ENCODE peak calls at places on chromosome 16, in seven cellular contexts. J is effector memory CD4-positive, alpha-beta T cell; F is EH; M is activated naive CD8-positive, alpha-beta T cell treated with anti-CD3 and anti-CD28 coated beads for 36 hours; N is activated T-cell treated with anti-CD3 and anti-CD28 coated beads for 24 hours; X is Calu3; Z is AG04449. L is an unnamed sample.
A peak's percentile ranks its signal among the peaks of the same experiment; 100 is the strongest.

GRCh38 chr16:1929105-1929504 is 10.9 kb upstream of the HS3ST6 start:
- DNase-seq in M (no peak), F (peak; percentile 46), J (no peak), Z (no peak), N (no peak), X (no peak), L (no peak)

GRCh38 chr16:49492896-49493620 is 119.5 kb downstream of the C16orf78 start:
- DNase-seq in X (no peak), J (no peak), N (no peak), F (no peak), M (no peak), Z (no peak), L (no peak)

GRCh38 chr16:72240949-72241348 is 69.0 kb upstream of the PMFBP1 start:
- DNase-seq in M (no peak), N (no peak), Z (no peak), J (no peak), F (no peak), X (no peak), L (no peak)

GRCh38 chr16:66036162-66036561 is 330.3 kb upstream of the CDH5 start:
- DNase-seq in M (no peak), N (no peak), J (no peak), Z (no peak), F (peak; percentile 54), X (no peak), L (no peak)

GRCh38 chr16:4113358-4114256 is 2.6 kb downstream of the ADCY9 start:
- DNase-seq in X (no peak), F (no peak), N (no peak), M (no peak), J (no peak), Z (no peak), L (no peak)

GRCh38 chr16:626787-627457 is 3.9 kb upstream of the WFIKKN1 start:
- DNase-seq in F (peak; percentile 98), X (no peak), J (no peak), N (no peak), M (no peak), Z (peak; percentile 65), L (no peak)

GRCh38 chr16:397736-398332 is 835 bp downstream of the NME4 start:
- DNase-seq in F (peak; percentile 87), N (no peak), Z (no peak), X (peak; percentile 78), M (peak; percentile 35), J (no peak), L (peak; percentile 39)

GRCh38 chr16:65991149-65991701 is 375.3 kb upstream of the CDH5 start:
- DNase-seq in F (no peak), X (no peak), J (no peak), N (no peak), M (no peak), Z (no peak), L (no peak)

GRCh38 chr16:67499159-67499558 is 15.8 kb upstream of the AGRP start:
- DNase-seq in J (no peak), Z (no peak), F (no peak), M (no peak), X (no peak), N (no peak), L (no peak)

GRCh38 chr16:89860747-89861304 is 12.6 kb upstream of the TCF25 start:
- DNase-seq in M (peak; percentile 80), F (peak; percentile 58), J (peak; percentile 63), X (peak; percentile 89), Z (no peak), N (peak; percentile 68), L (no peak)

GRCh38 chr16:57904101-57904500 is 66.8 kb downstream of the CNGB1 start:
- DNase-seq in X (no peak), F (no peak), N (no peak), Z (no peak), M (no peak), J (no peak), L (no peak)

GRCh38 chr16:12329246-12329995 is 352.9 kb downstream of the SNX29 start:
- DNase-seq in X (no peak), Z (no peak), M (no peak), F (no peak), N (no peak), J (no peak), L (no peak)

GRCh38 chr16:25037221-25037620 is 22.1 kb upstream of the ARHGAP17 start:
- DNase-seq in M (no peak), F (no peak), J (no peak), Z (no peak), N (no peak), X (no peak), L (no peak)

GRCh38 chr16:58187092-58187491 is 10.8 kb downstream of the CSNK2A2 start:
- DNase-seq in Z (no peak), F (peak; percentile 8), M (no peak), J (no peak), X (no peak), N (no peak), L (no peak)

GRCh38 chr16:4862639-4863038 is 15.4 kb downstream of the UBN1 start:
- DNase-seq in Z (no peak), M (no peak), X (no peak), J (no peak), F (no peak), N (no peak), L (peak; percentile 31)

GRCh38 chr16:46915483-46916025 is 31.4 kb downstream of the GPT2 start:
- DNase-seq in N (no peak), Z (no peak), X (no peak), J (no peak), M (no peak), F (no peak), L (no peak)

GRCh38 chr16:64589836-64590235 is 532.0 kb downstream of the CDH11 start:
- DNase-seq in N (no peak), X (no peak), M (no peak), Z (peak; percentile 65), J (no peak), F (peak; percentile 86), L (no peak)

GRCh38 chr16:10966129-10966528 is 21.8 kb downstream of the CLEC16A start:
- DNase-seq in M (no peak), N (no peak), X (no peak), J (no peak), Z (no peak), F (no peak), L (peak; percentile 90)

GRCh38 chr16:17917316-17918019 is 419.1 kb downstream of the NPIPA8 start:
- DNase-seq in M (no peak), J (no peak), F (no peak), Z (no peak), N (no peak), X (no peak), L (no peak)

GRCh38 chr16:19228057-19228456 is 57.5 kb upstream of the CLEC19A start:
- DNase-seq in N (no peak), X (no peak), F (no peak), M (no peak), J (no peak), Z (no peak), L (no peak)

GRCh38 chr16:84423416-84423837 is 55.1 kb downstream of the ATP2C2 start:
- DNase-seq in J (no peak), N (no peak), Z (no peak), X (no peak), F (peak; percentile 66), M (no peak), L (peak; percentile 4)

GRCh38 chr16:8614435-8615029 is 7.0 kb upstream of the METTL22 start:
- DNase-seq in M (no peak), J (no peak), X (no peak), Z (no peak), N (no peak), F (no peak), L (no peak)